ENCODE peak calls at places on chromosomes 5 and 9, in seven cellular contexts. One of them, this sample, is unnamed.

GRCh38 chr5:119275146-119275872 is 80.5 kb upstream of the TNFAIP8 start:
- DNase-seq in IMR-90: peak; percentile 61
- DNase-seq in H1: no peak
- DNase-seq in H9: no peak
- DNase-seq in trophoblast cell: peak; percentile 89
- DNase-seq in mesenchymal stem cell: no peak
- DNase-seq in neuronal stem cell: no peak
- DNase-seq in this sample: no peak

GRCh38 chr5:141611289-141611688 is 7.5 kb downstream of the DIAPH1 start:
- DNase-seq in IMR-90: no peak
- DNase-seq in H1: no peak
- DNase-seq in H9: no peak
- DNase-seq in trophoblast cell: peak; percentile 59
- DNase-seq in mesenchymal stem cell: no peak
- DNase-seq in neuronal stem cell: no peak
- DNase-seq in this sample: peak; percentile 44

GRCh38 chr9:1979815-1980367 is 35.3 kb upstream of the SMARCA2 start:
- DNase-seq in IMR-90: peak; percentile 49
- DNase-seq in H1: no peak
- DNase-seq in H9: no peak
- DNase-seq in trophoblast cell: peak; percentile 52
- DNase-seq in mesenchymal stem cell: no peak
- DNase-seq in neuronal stem cell: no peak
- DNase-seq in this sample: no peak

GRCh38 chr5:104172976-104173375 is 610.4 kb upstream of the NUDT12 start:
- DNase-seq in IMR-90: no peak
- DNase-seq in H1: no peak
- DNase-seq in H9: no peak
- DNase-seq in trophoblast cell: no peak
- DNase-seq in mesenchymal stem cell: no peak
- DNase-seq in neuronal stem cell: no peak
- DNase-seq in this sample: no peak

GRCh38 chr9:105656131-105656921 is 5.9 kb upstream of the TAL2 start:
- DNase-seq in IMR-90: no peak
- DNase-seq in H1: peak; percentile 68
- DNase-seq in H9: peak; percentile 43
- DNase-seq in trophoblast cell: peak; percentile 27
- DNase-seq in mesenchymal stem cell: no peak
- DNase-seq in neuronal stem cell: no peak
- DNase-seq in this sample: no peak

GRCh38 chr9:128094166-128094949 is 26.3 kb downstream of the SLC25A25 start:
- DNase-seq in IMR-90: peak; percentile 97
- DNase-seq in H1: no peak
- DNase-seq in H9: peak; percentile 73
- DNase-seq in trophoblast cell: peak; percentile 99
- DNase-seq in mesenchymal stem cell: peak; percentile 99
- DNase-seq in neuronal stem cell: peak; percentile 73
- DNase-seq in this sample: peak; percentile 91

GRCh38 chr9:87290241-87290700 is 207.4 kb upstream of the DAPK1 start:
- DNase-seq in IMR-90: peak; percentile 11
- DNase-seq in H1: no peak
- DNase-seq in H9: no peak
- DNase-seq in trophoblast cell: peak; percentile 27
- DNase-seq in mesenchymal stem cell: no peak
- DNase-seq in neuronal stem cell: no peak
- DNase-seq in this sample: no peak

GRCh38 chr5:5421149-5421960 is 1.1 kb upstream of the ICE1 start:
- DNase-seq in IMR-90: peak; percentile 5
- DNase-seq in H1: no peak
- DNase-seq in H9: no peak
- DNase-seq in trophoblast cell: peak; percentile 24
- DNase-seq in mesenchymal stem cell: no peak
- DNase-seq in neuronal stem cell: peak; percentile 12
- DNase-seq in this sample: peak; percentile 43

GRCh38 chr5:147831465-147831864 is at the start of gene SPINK1:
- DNase-seq in IMR-90: no peak
- DNase-seq in H1: no peak
- DNase-seq in H9: no peak
- DNase-seq in trophoblast cell: no peak
- DNase-seq in mesenchymal stem cell: no peak
- DNase-seq in neuronal stem cell: no peak
- DNase-seq in this sample: no peak

GRCh38 chr9:18437315-18438200 is 36.4 kb upstream of the ADAMTSL1 start:
- DNase-seq in IMR-90: peak; percentile 65
- DNase-seq in H1: no peak
- DNase-seq in H9: no peak
- DNase-seq in trophoblast cell: no peak
- DNase-seq in mesenchymal stem cell: peak; percentile 49
- DNase-seq in neuronal stem cell: no peak
- DNase-seq in this sample: peak; percentile 77

GRCh38 chr5:2851895-2852294 is 100.4 kb upstream of the IRX2 start:
- DNase-seq in IMR-90: no peak
- DNase-seq in H1: no peak
- DNase-seq in H9: no peak
- DNase-seq in trophoblast cell: no peak
- DNase-seq in mesenchymal stem cell: no peak
- DNase-seq in neuronal stem cell: no peak
- DNase-seq in this sample: no peak

GRCh38 chr5:111299831-111300432 is 75.7 kb downstream of the CAMK4 start:
- DNase-seq in IMR-90: no peak
- DNase-seq in H1: no peak
- DNase-seq in H9: no peak
- DNase-seq in trophoblast cell: no peak
- DNase-seq in mesenchymal stem cell: no peak
- DNase-seq in neuronal stem cell: no peak
- DNase-seq in this sample: no peak

GRCh38 chr9:93435386-93435785 is 16.1 kb upstream of the FAM120A start:
- DNase-seq in IMR-90: no peak
- DNase-seq in H1: no peak
- DNase-seq in H9: peak; percentile 34
- DNase-seq in trophoblast cell: peak; percentile 90
- DNase-seq in mesenchymal stem cell: no peak
- DNase-seq in neuronal stem cell: no peak
- DNase-seq in this sample: no peak

GRCh38 chr9:93432964-93433363 is 18.5 kb upstream of the FAM120A start:
- DNase-seq in IMR-90: no peak
- DNase-seq in H1: no peak
- DNase-seq in H9: no peak
- DNase-seq in trophoblast cell: no peak
- DNase-seq in mesenchymal stem cell: no peak
- DNase-seq in neuronal stem cell: no peak
- DNase-seq in this sample: no peak

GRCh38 chr9:93434056-93434455 is 17.4 kb upstream of the FAM120A start:
- DNase-seq in IMR-90: no peak
- DNase-seq in H1: no peak
- DNase-seq in H9: no peak
- DNase-seq in trophoblast cell: no peak
- DNase-seq in mesenchymal stem cell: no peak
- DNase-seq in neuronal stem cell: no peak
- DNase-seq in this sample: no peak

GRCh38 chr9:93436218-93436617 is 15.3 kb upstream of the FAM120A start:
- DNase-seq in IMR-90: no peak
- DNase-seq in H1: no peak
- DNase-seq in H9: no peak
- DNase-seq in trophoblast cell: peak; percentile 89
- DNase-seq in mesenchymal stem cell: no peak
- DNase-seq in neuronal stem cell: no peak
- DNase-seq in this sample: no peak

DNA sequence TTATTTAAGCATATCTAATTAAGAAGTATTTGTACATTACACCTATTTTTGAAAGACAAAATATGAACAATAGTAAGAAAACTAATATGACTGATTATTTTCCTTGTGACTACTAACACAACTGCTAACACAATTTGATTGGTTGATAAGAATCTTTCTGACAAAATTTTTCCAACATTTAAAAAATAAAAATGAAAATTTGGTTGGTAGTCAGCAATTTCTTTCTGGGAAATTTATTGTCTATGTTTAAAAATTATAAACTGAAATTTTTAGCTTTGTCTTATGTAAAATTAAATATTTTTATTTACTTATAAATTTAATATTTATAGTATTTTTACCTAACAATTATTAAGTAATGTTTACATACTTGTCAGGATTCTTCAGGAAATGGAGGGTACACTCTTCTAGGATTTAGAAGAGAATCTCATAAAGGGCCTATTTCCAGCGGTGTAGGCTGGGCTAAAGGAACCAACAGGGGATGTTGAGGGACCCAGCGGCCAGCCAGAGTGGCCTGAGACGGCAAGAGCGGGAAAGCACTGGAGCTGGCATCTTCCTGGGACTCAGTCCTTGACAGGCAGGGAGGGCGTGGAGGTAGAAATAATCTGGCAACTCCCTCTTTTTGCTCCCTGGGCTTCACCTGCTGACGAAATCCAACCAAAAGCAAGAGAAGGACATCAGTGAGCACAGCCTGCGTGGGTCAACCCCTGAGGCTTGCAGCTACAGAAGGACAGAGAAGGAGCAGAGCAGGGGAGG is 14.7 kb upstream of the FAM120A start:
- DNase-seq in IMR-90: no peak
- DNase-seq in H1: no peak
- DNase-seq in H9: peak; percentile 47
- DNase-seq in trophoblast cell: peak; percentile 81
- DNase-seq in mesenchymal stem cell: no peak
- DNase-seq in neuronal stem cell: no peak
- DNase-seq in this sample: no peak
- H3K79me1 ChIP-seq in IMR-90: no peaks in the 10 kb centered on the region
- H3K79me1 ChIP-seq in H1: no peaks in the 10 kb centered on the region
- H3K79me1 ChIP-seq in H9: no peaks in the 10 kb centered on the region
- H3K79me1 ChIP-seq in trophoblast cell: peaks cover 10% of the 10 kb centered on the region
- H3K79me1 ChIP-seq in mesenchymal stem cell: no peaks in the 10 kb centered on the region
- H3K79me1 ChIP-seq in neuronal stem cell: no peaks in the 10 kb centered on the region
- H3K79me1 ChIP-seq in this sample: no peaks in the 10 kb centered on the region

GRCh38 chr9:79115176-79115575 is 456.6 kb upstream of the TLE4 start:
- DNase-seq in IMR-90: no peak
- DNase-seq in H1: no peak
- DNase-seq in H9: no peak
- DNase-seq in trophoblast cell: no peak
- DNase-seq in mesenchymal stem cell: no peak
- DNase-seq in neuronal stem cell: no peak
- DNase-seq in this sample: no peak
- H3K23ac ChIP-seq in IMR-90: no peak overlapping the region
- H3K23ac ChIP-seq in H1: no peak overlapping the region
- H3K23ac ChIP-seq in H9: no peak overlapping the region
- H3K23ac ChIP-seq in trophoblast cell: no peak overlapping the region
- H3K23ac ChIP-seq in mesenchymal stem cell: no peak overlapping the region
- H3K23ac ChIP-seq in neuronal stem cell: no peak overlapping the region
- H3K23ac ChIP-seq in this sample: no peak overlapping the region

GRCh38 chr5:92980491-92980890 is 600.5 kb downstream of the NR2F1-AS1 start:
- DNase-seq in IMR-90: peak; percentile 8
- DNase-seq in H1: no peak
- DNase-seq in H9: no peak
- DNase-seq in trophoblast cell: no peak
- DNase-seq in mesenchymal stem cell: no peak
- DNase-seq in neuronal stem cell: no peak
- DNase-seq in this sample: no peak
- H3K18ac ChIP-seq in IMR-90: no peak overlapping the region
- H3K18ac ChIP-seq in H1: no peak overlapping the region
- H3K18ac ChIP-seq in H9: no peak overlapping the region
- H3K18ac ChIP-seq in trophoblast cell: no peak overlapping the region
- H3K18ac ChIP-seq in mesenchymal stem cell: no peak overlapping the region
- H3K18ac ChIP-seq in neuronal stem cell: no peak overlapping the region
- H3K18ac ChIP-seq in this sample: no peak overlapping the region

DNA sequence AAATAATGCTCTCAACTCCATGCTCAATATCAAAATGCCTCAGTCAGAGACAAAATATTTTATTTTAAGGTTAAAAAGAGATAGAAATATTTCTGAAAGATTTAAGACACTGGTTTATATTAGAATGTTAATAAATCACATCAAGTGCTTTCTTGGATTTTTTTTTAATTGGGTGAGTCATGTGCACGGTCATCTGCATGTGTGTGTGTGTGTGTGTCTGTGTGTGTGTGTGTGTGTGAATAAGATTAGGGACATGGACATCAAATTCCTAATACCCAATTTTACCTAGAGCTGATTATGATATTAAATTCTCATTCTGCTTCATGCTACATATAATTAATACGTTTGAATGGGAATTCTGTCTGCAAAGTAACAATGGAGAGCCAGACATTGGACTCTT is 122.9 kb downstream of the BASP1 start:
- DNase-seq in IMR-90: peak; percentile 21
- DNase-seq in H1: no peak
- DNase-seq in H9: no peak
- DNase-seq in trophoblast cell: no peak
- DNase-seq in mesenchymal stem cell: peak; percentile 66
- DNase-seq in neuronal stem cell: no peak
- DNase-seq in this sample: no peak
- H3K79me1 ChIP-seq in IMR-90: no peaks in the 10 kb centered on the region
- H3K79me1 ChIP-seq in H1: no peaks in the 10 kb centered on the region
- H3K79me1 ChIP-seq in H9: no peaks in the 10 kb centered on the region
- H3K79me1 ChIP-seq in trophoblast cell: no peaks in the 10 kb centered on the region
- H3K79me1 ChIP-seq in mesenchymal stem cell: no peaks in the 10 kb centered on the region
- H3K79me1 ChIP-seq in neuronal stem cell: no peaks in the 10 kb centered on the region
- H3K79me1 ChIP-seq in this sample: no peaks in the 10 kb centered on the region

DNA sequence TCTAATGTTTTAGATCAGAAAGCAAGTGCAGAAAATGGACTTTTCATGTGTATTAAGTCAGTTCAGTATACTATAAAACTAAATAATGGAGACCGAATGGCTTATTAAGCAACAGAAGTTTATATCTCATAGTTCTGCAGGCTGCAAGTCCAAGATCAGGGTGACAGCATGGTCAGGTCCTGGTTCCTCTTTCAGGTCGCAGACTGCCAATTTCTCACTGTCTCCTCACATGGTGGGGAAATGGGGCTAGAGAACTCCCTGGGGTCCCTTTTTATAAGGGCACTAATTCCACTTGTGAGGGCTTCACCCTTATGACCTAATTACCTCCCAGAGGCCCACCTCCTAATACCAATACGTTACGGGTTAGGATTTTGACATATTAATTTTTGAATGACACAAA is 48.7 kb downstream of the RICTOR start:
- DNase-seq in IMR-90: no peak
- DNase-seq in H1: no peak
- DNase-seq in H9: no peak
- DNase-seq in trophoblast cell: no peak
- DNase-seq in mesenchymal stem cell: no peak
- DNase-seq in neuronal stem cell: no peak
- DNase-seq in this sample: no peak
- H3K23ac ChIP-seq in IMR-90: no peak overlapping the region
- H3K23ac ChIP-seq in H1: no peak overlapping the region
- H3K23ac ChIP-seq in H9: no peak overlapping the region
- H3K23ac ChIP-seq in trophoblast cell: no peak overlapping the region
- H3K23ac ChIP-seq in mesenchymal stem cell: no peak overlapping the region
- H3K23ac ChIP-seq in neuronal stem cell: no peak overlapping the region
- H3K23ac ChIP-seq in this sample: no peak overlapping the region

DNA sequence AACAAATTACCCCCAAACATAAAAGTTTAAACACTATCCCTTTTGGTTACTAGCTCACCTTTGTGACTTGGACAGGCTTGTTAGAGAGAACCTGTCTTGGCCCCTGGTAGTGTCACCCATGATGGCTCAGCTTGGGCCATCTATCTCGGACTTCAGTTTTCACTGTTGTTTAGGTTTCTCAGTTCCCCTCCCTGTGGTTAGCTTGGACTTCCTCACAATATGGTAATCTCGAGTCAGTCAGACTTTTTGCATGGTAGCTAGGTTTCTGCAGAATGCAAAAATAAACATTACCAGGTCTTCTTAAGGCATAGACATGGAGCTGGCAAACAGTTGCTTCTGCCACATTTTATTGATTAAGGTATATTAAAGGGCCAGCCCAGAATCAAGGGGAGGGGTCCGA is 324.3 kb upstream of the RORB start:
- DNase-seq in IMR-90: no peak
- DNase-seq in H1: no peak
- DNase-seq in H9: no peak
- DNase-seq in trophoblast cell: no peak
- DNase-seq in mesenchymal stem cell: no peak
- DNase-seq in neuronal stem cell: no peak
- DNase-seq in this sample: no peak
- H3K18ac ChIP-seq in IMR-90: no peak overlapping the region
- H3K18ac ChIP-seq in H1: no peak overlapping the region
- H3K18ac ChIP-seq in H9: no peak overlapping the region
- H3K18ac ChIP-seq in trophoblast cell: no peak overlapping the region
- H3K18ac ChIP-seq in mesenchymal stem cell: no peak overlapping the region
- H3K18ac ChIP-seq in neuronal stem cell: no peak overlapping the region
- H3K18ac ChIP-seq in this sample: no peak overlapping the region